ENCODE peak calls at places on chromosomes 1 and 21, in six cellular contexts. H is stomach, Y is K562, X is sigmoid colon, Q is ovary, W is transverse colon. C is an unnamed sample. For H3K4me1, the result is how much of the 10 kb centered on the place peaks cover.

GRCh38 chr21:46188226-46189212 is 4.3 kb upstream of the SPATC1L start:
- DNase-seq in H (no peak), Y (peak), X (peak), Q (peak), W (no peak), C (peak)

GRCh38 chr1:184222561-184223157 is 164.2 kb upstream of the C1orf21 start:
- DNase-seq in H (peak), Y (peak), X (peak), Q (peak), W (peak), C (no peak)

GRCh38 chr1:223393275-223394214 is at the start of gene CCDC185:
- DNase-seq in H (peak), Y (no peak), X (no peak), Q (peak), W (no peak), C (no peak)

GRCh38 chr21:29371464-29371863 is 72.7 kb downstream of the BACH1 start:
- DNase-seq in H (no peak), Y (no peak), X (no peak), Q (no peak), W (no peak), C (no peak)

GRCh38 chr1:215665212-215665611 is 98.1 kb downstream of the KCTD3 start:
- DNase-seq in H (no peak), Y (peak), X (no peak), Q (no peak), W (no peak), C (no peak)

GRCh38 chr1:182211364-182211763 is 149.9 kb upstream of the ZNF648 start:
- DNase-seq in H (no peak), Y (no peak), X (no peak), Q (no peak), W (no peak), C (no peak)

GRCh38 chr21:28754127-28754611 is 238.5 kb downstream of the LTN1 start:
- DNase-seq in H (no peak), Y (no peak), X (peak), Q (peak), W (peak), C (no peak)

GRCh38 chr1:226990133-226990716 is 50.1 kb downstream of the COQ8A start:
- DNase-seq in H (no peak), Y (peak), X (peak), Q (peak), W (peak), C (no peak)

GRCh38 chr21:43359081-43359822 is 67.7 kb downstream of the SIK1 start:
- DNase-seq in H (no peak), Y (no peak), X (no peak), Q (no peak), W (no peak), C (no peak)

DNA sequence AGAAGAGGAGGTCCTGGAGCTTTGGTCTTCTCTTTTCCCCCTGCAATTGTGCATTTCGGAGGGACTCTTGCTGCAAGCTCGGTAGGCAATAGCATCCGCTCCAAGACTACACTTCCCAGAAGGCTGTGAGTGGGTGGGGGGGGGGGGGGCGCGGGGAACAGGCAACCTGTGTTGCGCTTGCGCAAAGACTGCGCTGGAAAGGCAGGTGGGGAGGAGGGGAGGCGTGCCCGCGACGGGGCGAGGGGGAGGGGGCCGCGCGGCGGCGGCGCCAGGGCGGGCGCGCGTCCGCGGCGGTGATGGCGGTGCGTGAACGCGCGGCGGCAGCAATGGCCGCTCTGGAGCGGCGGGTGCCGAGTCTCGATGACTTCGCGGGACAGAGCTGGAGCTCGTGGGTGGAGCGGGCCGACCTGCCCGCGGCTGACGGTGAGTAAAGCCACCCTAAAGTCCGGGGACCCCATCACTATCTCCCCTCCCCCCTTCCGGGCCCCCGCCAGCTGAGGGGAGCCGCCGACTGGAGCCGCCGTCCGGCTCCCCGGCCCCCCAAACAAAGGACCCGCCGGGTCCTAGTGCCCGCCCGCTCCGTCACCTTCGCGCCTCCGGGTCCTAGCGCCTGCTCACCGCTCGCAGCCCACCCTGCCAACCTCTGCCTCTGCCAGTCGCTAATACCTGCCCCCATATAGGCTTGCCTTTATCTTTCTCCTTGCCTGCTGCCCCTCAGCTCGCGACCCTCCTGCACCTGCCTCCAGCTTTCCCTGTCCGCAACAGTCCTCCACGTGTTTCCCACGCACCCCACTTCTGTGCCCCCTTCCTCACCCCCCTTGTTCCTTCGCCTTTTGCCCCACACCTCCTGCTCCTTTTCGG is at the start of gene ATXN7L2:
- DNase-seq in H (peak), Y (peak), X (peak), Q (peak), W (peak), C (peak)
- TF ChIP-seq EP300 in H (no peak), Y (no peak), X (no peak), Q (no peak), W (no peak), C (no peak)

GRCh38 chr1:66357478-66358197 is 176.3 kb upstream of the SGIP1 start:
- DNase-seq in H (no peak), Y (no peak), X (no peak), Q (no peak), W (no peak), C (no peak)
- H3K4me1 ChIP-seq in H (under half), Y (under half), X (under half), Q (under half), W (under half), C (under half)

GRCh38 chr1:206049919-206050600 is 2.9 kb upstream of the RHEX start:
- DNase-seq in H (no peak), Y (no peak), X (no peak), Q (no peak), W (no peak), C (no peak)

GRCh38 chr1:206048582-206048981 is 4.4 kb upstream of the RHEX start:
- DNase-seq in H (peak), Y (no peak), X (peak), Q (no peak), W (peak), C (no peak)

GRCh38 chr1:206047271-206047670 is 5.7 kb upstream of the RHEX start:
- DNase-seq in H (no peak), Y (no peak), X (no peak), Q (no peak), W (no peak), C (no peak)

GRCh38 chr1:206049293-206049692 is 3.7 kb upstream of the RHEX start:
- DNase-seq in H (no peak), Y (no peak), X (no peak), Q (no peak), W (no peak), C (no peak)

DNA sequence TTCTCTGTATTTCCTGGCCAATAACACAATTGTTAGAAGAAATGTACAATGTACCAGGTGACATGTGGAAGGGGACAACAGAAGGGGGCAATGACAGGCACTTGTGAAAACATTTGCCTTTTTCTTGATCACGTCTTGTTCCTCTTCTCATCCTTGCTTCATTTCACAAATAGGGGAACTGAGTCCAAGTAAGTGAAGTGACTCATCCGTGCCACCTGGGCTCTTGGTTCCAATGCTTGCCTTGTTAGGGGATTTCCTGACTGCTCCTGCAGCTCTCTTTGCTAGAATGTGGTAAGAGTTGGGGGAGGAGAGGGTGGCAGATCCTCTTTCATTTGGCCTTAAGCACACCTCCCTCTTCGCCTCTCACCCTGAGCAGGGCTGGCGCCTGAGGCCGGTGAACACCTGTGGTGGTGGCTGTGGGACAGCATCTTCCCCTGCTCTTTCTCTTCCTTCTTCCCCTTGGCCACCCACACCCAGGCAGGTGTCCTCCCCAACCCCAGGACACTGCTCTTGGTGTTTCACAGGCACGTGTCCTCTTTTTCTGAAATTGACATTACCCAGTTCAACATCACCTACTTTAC is 2.2 kb upstream of the RHEX start:
- DNase-seq in H (no peak), Y (no peak), X (no peak), Q (no peak), W (peak), C (no peak)
- TF ChIP-seq EP300 in H (no peak), Y (no peak), X (no peak), Q (no peak), W (no peak), C (no peak)

GRCh38 chr1:92484171-92484471 is 2.6 kb downstream of the GFI1 start:
- DNase-seq in H (no peak), Y (no peak), X (no peak), Q (no peak), W (no peak), C (no peak)

GRCh38 chr1:92485374-92486250 is 1.1 kb downstream of the GFI1 start:
- DNase-seq in H (peak), Y (peak), X (no peak), Q (no peak), W (peak), C (no peak)

GRCh38 chr1:92483442-92484170 is 3.1 kb downstream of the GFI1 start:
- DNase-seq in H (no peak), Y (no peak), X (no peak), Q (no peak), W (peak), C (no peak)

GRCh38 chr1:92486251-92487077 is at the start of gene GFI1:
- DNase-seq in H (peak), Y (no peak), X (no peak), Q (no peak), W (peak), C (no peak)

DNA sequence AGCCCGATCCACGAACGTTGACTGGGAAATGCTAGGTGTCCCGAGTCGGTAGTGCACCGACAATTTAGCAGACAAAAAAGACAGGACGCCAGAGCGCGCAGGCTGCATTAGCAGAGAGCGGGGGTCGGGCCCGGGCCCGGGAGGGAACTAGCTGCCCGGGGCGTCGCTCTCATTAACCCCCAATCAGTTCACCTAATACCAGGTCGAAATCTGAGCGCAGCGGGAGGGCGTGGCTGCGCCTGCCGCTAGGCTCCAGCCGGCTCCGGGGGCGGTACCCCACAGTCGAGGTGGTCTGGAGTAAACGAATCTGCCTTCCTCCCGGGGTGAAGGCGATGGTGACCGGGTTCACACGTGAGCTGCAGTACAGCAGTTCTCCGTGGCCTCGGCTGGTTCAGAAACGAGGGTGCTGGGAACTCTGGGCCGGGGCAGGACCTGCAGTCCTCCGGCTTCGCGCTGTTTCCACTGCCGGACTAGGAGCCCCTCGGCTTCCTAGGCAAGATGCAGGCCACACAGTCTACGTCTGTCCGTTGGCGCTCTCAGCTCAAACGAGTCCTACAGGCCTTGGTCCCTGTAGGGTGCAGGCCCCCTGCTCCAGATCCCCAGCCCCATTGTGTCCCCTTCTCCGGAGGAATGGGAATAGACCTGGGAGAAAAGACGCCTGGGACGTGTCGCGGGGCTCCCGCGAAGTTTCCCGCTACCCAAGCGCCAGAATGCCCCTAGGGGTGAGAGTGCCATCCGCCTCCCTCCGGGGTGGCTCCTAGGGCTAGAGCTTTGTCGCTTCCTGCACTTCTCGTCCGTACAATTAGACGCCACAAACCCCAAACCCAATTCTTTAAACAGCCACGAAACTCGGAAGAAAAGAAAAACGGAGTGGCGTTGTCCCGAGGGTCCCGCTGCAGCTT is 2.0 kb downstream of the GFI1 start:
- DNase-seq in H (peak), Y (no peak), X (no peak), Q (no peak), W (peak), C (no peak)
- H3K4me1 ChIP-seq in H (half or more), Y (under half), X (under half), Q (under half), W (half or more), C (half or more)

GRCh38 chr1:193763313-193763712 is 576.9 kb upstream of the B3GALT2 start:
- DNase-seq in H (no peak), Y (no peak), X (no peak), Q (no peak), W (no peak), C (no peak)
- TF ChIP-seq EP300 in H (no peak), Y (no peak), X (no peak), Q (no peak), W (no peak), C (no peak)

GRCh38 chr1:235918481-235918880 is 51.8 kb upstream of the LYST start:
- DNase-seq in H (no peak), Y (no peak), X (no peak), Q (no peak), W (no peak), C (no peak)

GRCh38 chr1:235919127-235919796 is 52.6 kb upstream of the LYST start:
- DNase-seq in H (no peak), Y (no peak), X (no peak), Q (no peak), W (no peak), C (no peak)

GRCh38 chr1:235919797-235920475 is 53.2 kb upstream of the LYST start:
- DNase-seq in H (no peak), Y (no peak), X (no peak), Q (no peak), W (no peak), C (no peak)

GRCh38 chr1:235917267-235917811 is 50.6 kb upstream of the LYST start:
- DNase-seq in H (peak), Y (peak), X (peak), Q (peak), W (peak), C (peak)

DNA sequence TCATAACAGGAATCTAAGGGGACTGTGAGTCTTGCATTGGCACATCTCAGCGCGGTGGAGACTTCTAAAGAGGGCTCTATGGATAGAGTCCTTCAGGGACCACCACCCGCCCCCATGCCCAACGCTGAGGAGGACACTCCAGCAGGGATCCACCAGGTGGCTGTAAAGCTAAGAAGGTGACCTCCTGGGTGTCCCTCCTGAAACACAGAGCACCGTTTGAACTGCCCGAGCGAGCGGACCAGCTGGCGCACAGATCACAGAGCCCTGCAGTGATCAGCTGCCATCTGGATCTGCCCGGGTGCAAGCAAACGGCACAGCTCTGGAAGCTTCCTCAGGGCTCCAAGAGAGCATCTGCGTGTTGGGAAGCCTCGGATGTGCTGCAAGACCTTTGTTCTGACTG is 51.3 kb upstream of the LYST start:
- DNase-seq in H (no peak), Y (no peak), X (peak), Q (no peak), W (no peak), C (no peak)
- H3K4me1 ChIP-seq in H (under half), Y (under half), X (under half), Q (under half), W (under half), C (half or more)

DNA sequence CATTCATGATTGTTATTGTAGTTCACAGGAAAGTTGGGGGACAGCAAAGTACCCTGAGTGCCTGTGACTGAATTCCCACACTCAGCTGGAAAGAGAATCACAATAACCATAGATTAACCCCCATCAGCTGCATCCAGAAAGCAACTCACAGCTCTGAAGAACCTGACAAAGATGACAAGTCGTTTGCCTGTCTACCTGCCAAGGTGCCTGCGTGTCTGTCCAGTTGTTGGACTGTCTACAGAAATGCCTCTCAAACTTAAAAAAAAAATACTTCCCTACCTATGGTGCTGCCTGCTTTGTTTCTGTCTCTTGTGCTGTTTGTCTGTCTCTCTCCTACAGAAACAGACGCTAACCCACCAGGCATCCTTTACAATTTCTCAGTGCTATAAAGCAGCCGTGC is 154.7 kb upstream of the HMGB4 start:
- DNase-seq in H (no peak), Y (no peak), X (no peak), Q (no peak), W (no peak), C (no peak)
- TF ChIP-seq EP300 in H (no peak), Y (no peak), X (no peak), Q (no peak), W (no peak), C (no peak)

GRCh38 chr1:154422521-154422920 is 17.4 kb downstream of the IL6R start:
- DNase-seq in H (no peak), Y (no peak), X (no peak), Q (no peak), W (no peak), C (no peak)
- H3K4me1 ChIP-seq in H (half or more), Y (under half), X (under half), Q (under half), W (half or more), C (half or more)

GRCh38 chr1:64932962-64933295 is 33.4 kb downstream of the JAK1 start:
- DNase-seq in H (no peak), Y (no peak), X (no peak), Q (no peak), W (no peak), C (no peak)

GRCh38 chr1:64933296-64934070 is 32.9 kb downstream of the JAK1 start:
- DNase-seq in H (no peak), Y (no peak), X (peak), Q (no peak), W (no peak), C (peak)

GRCh38 chr1:64936958-64937357 is 29.4 kb downstream of the JAK1 start:
- DNase-seq in H (no peak), Y (no peak), X (no peak), Q (no peak), W (no peak), C (no peak)

GRCh38 chr1:64935551-64936158 is 30.7 kb downstream of the JAK1 start:
- DNase-seq in H (no peak), Y (no peak), X (no peak), Q (no peak), W (peak), C (no peak)

DNA sequence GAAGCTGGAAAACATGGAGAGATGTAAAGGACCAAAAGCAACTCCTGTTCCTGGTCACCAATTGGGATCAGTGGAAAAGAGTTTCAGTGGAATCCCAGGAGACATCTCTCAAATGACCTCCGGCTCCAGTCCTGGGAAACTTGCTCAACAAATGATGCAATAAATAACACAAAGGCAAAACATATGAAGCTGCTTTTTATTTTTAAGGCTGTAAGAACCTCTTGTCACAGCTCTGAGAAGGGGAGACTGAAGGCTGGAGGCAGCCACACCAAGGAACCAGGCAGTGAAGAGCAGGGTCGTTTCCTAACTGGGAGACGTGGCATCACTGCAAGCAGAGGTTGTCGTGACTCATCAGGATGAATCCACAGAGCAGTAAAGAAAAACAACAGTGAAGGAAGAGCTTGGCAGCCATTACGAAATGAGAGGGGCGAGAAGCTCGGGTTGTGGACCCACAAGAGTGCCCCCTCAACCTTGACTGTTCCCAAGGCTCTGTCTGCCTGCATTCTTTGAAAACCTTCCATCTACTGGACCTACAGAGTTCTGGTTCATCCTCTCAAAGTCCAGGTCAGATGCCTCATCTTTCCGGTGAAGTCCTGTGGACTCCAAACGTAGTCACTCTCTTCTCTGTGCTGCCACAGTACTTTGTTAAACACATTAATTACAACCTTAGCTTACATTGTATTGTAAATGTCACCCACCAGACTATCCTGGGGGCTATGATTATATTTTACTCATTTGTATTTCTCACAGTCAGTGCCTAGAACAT is 32.1 kb downstream of the JAK1 start:
- DNase-seq in H (no peak), Y (peak), X (peak), Q (no peak), W (no peak), C (no peak)
- TF ChIP-seq EP300 in H (no peak), Y (no peak), X (no peak), Q (no peak), W (no peak), C (no peak)